ENCODE peak calls at places on chromosomes 7 and 10, in ten cellular contexts. A is type B pancreatic cell, Y is GM20000, M is AG09309, N is body of pancreas, U is epithelial cell of proximal tubule, F is cardiac muscle cell, G is Calu3, V is GM10248, H is nephron progenitor cell. Q is an unnamed sample.
A peak's percentile ranks its signal among the peaks of the same experiment; 100 is the strongest.

GRCh38 chr10:35007858-35008301 is 82.3 kb downstream of the CUL2 start:
- DNase-seq in A (no peak), Y (no peak), M (no peak), N (no peak), U (no peak), F (no peak), G (no peak), V (no peak), H (no peak), Q (no peak)

GRCh38 chr10:46268076-46268881 is 18.5 kb upstream of the ANTXRL start:
- DNase-seq in A (peak; percentile 45), Y (peak; percentile 47), M (no peak), N (no peak), U (no peak), F (no peak), G (no peak), V (peak; percentile 50), H (no peak), Q (peak; percentile 81)

GRCh38 chr10:22628309-22628708 is 86.1 kb downstream of the PIP4K2A start:
- DNase-seq in A (no peak), Y (no peak), M (no peak), N (no peak), U (no peak), F (no peak), G (no peak), V (no peak), H (no peak), Q (no peak)

GRCh38 chr7:78835896-78836295 is 617.6 kb downstream of the MAGI2 start:
- DNase-seq in A (no peak), Y (no peak), M (no peak), N (no peak), U (no peak), F (no peak), G (no peak), V (no peak), H (no peak), Q (no peak)

GRCh38 chr10:86687750-86688149 is 19.4 kb downstream of the LDB3 start:
- DNase-seq in A (no peak), Y (no peak), M (peak; percentile 51), N (no peak), U (no peak), F (peak; percentile 72), G (no peak), V (no peak), H (no peak), Q (no peak)

GRCh38 chr7:11706666-11707605 is 125.1 kb downstream of the THSD7A start:
- DNase-seq in A (no peak), Y (no peak), M (no peak), N (peak; percentile 45), U (peak; percentile 59), F (no peak), G (peak; percentile 59), V (no peak), H (no peak), Q (no peak)

GRCh38 chr10:74432841-74433594 is 282.0 kb downstream of the ADK start:
- DNase-seq in A (no peak), Y (no peak), M (peak; percentile 39), N (no peak), U (no peak), F (peak; percentile 25), G (no peak), V (no peak), H (no peak), Q (no peak)

GRCh38 chr7:123198111-123198510 is 1.7 kb downstream of the SLC13A1 start:
- DNase-seq in A (no peak), Y (no peak), M (no peak), N (no peak), U (no peak), F (no peak), G (no peak), V (no peak), H (no peak), Q (no peak)

GRCh38 chr10:31745612-31746376 is 182.8 kb downstream of the ARHGAP12 start:
- DNase-seq in A (no peak), Y (no peak), M (peak; percentile 82), N (no peak), U (peak; percentile 59), F (peak; percentile 63), G (no peak), V (no peak), H (no peak), Q (peak; percentile 74)

GRCh38 chr7:57867884-57868701 is 418.1 kb downstream of the ZNF716 start:
- DNase-seq in A (no peak), Y (peak; percentile 2), M (no peak), N (peak; percentile 57), U (no peak), F (peak; percentile 14), G (no peak), V (no peak), H (no peak), Q (no peak)

GRCh38 chr10:25083546-25084111 is 67.2 kb downstream of the THNSL1 start:
- DNase-seq in A (no peak), Y (no peak), M (no peak), N (no peak), U (no peak), F (no peak), G (no peak), V (no peak), H (no peak), Q (no peak)

GRCh38 chr10:5509691-5510090 is 10.3 kb upstream of the CALML5 start:
- DNase-seq in A (no peak), Y (no peak), M (no peak), N (no peak), U (no peak), F (no peak), G (no peak), V (no peak), H (no peak), Q (no peak)

GRCh38 chr7:151058766-151059361 is 525 bp upstream of the SLC4A2 start:
- DNase-seq in A (no peak), Y (peak; percentile 60), M (no peak), N (peak; percentile 23), U (no peak), F (peak; percentile 21), G (no peak), V (peak; percentile 41), H (no peak), Q (peak; percentile 40)

GRCh38 chr7:78279035-78279434 is 480.5 kb downstream of the PHTF2 start:
- DNase-seq in A (no peak), Y (no peak), M (no peak), N (no peak), U (peak; percentile 27), F (peak; percentile 54), G (no peak), V (no peak), H (no peak), Q (no peak)

GRCh38 chr10:3746634-3747033 is 38.4 kb downstream of the KLF6 start:
- DNase-seq in A (no peak), Y (no peak), M (no peak), N (no peak), U (no peak), F (no peak), G (no peak), V (no peak), H (no peak), Q (no peak)

GRCh38 chr7:149147072-149147729 is at the start of gene ZNF398:
- DNase-seq in A (peak; percentile 87), Y (peak; percentile 97), M (peak; percentile 23), N (peak; percentile 80), U (no peak), F (peak; percentile 86), G (peak; percentile 83), V (peak; percentile 93), H (peak; percentile 81), Q (peak; percentile 75)
- TF ChIP-seq CTCF in A (peak; percentile 96), Y (peak; percentile 78), M (peak; percentile 43), N (peak; percentile 55), U (peak; percentile 46), F (peak; percentile 39), G (peak; percentile 76), V (peak; percentile 60), H (peak; percentile 39), Q (peak; percentile 87)

DNA sequence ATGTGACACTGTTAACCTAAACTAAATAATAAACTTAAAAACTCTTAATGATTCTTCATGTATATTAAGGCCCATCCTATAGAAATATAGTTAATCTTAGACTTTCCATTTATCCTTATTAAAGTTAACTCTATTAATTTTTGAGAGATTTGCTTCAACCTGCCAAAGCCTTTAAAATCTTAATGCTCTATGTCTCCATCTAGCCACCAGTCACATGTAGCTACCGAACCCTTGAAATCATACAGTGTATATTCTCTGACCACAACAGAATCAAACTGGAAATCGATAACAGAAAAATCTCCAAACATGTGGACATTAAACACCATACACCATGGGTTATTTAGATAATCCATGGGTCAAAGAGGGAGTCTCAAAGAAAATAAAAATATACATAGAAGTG is 51.9 kb downstream of the ASZ1 start:
- DNase-seq in A (no peak), Y (no peak), M (no peak), N (no peak), U (no peak), F (peak; percentile 7), G (no peak), V (no peak), H (no peak), Q (no peak)
- TF ChIP-seq CTCF in A (no peak), Y (no peak), M (peak; percentile 42), N (no peak), U (peak; percentile 49), F (peak; percentile 30), G (peak; percentile 12), V (no peak), H (no peak), Q (no peak)

DNA sequence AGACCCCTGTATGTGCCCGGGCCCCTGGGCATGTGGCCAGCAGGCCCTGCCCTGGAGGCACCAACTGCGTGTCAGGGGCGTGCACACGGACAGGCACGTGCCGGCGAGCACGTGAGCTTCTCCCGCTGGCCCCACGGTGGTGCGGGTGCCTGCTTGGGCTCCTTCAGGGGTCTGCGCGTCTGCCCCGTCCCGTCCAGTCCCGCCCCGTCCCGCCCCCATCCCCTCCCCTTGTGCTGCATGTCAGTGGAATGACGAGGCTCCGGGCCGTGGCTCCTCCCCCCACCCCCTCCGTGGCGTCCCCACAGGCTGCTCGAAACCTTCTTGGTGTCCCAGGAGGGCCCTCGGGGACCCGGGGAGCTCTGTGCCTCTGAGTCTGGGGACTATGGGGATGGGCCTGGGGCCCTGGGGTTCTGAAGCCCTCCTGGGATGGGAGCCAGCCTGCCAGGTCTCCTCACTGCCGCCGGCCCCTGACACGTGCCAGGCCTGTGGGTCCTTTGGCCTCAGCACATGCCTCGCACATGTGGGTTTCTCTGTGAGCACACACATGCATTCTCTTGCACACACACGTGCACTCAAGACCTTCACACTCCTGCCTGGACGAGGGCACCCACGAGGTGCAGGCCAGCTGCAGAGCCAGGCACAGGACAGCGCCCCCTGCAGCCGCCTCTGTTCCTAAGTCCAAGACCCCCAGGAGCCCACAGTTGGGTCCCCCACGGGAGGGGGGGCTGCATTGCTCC is 27.5 kb upstream of the AMZ1 start:
- DNase-seq in A (no peak), Y (no peak), M (no peak), N (no peak), U (no peak), F (no peak), G (no peak), V (no peak), H (no peak), Q (peak; percentile 29)
- TF ChIP-seq CTCF in A (peak; percentile 52), Y (peak; percentile 13), M (peak; percentile 41), N (no peak), U (peak; percentile 57), F (peak; percentile 45), G (peak; percentile 51), V (no peak), H (peak; percentile 14), Q (peak; percentile 48)

DNA sequence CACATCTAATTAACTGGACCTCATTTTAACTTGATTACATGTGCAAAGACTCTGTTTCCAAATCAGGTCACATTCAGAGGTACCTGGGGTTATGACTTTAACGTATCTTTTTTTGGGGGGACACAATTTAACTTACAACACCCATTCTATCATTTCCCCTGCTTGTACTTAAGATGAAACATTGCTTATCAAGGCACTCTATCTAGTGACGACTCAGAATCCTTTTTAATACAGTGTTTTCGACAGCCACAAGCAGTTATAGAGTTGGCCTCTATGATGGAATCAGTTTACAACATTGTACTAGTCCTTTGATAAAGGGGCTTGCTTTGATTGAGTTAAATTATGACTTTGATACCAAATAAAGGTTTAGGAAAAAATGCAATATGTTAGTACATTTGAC is 22.7 kb downstream of the BBS9 start:
- DNase-seq in A (no peak), Y (no peak), M (no peak), N (no peak), U (no peak), F (no peak), G (no peak), V (no peak), H (no peak), Q (no peak)
- TF ChIP-seq CTCF in A (no peak), Y (no peak), M (no peak), N (no peak), U (no peak), F (no peak), G (no peak), V (no peak), H (no peak), Q (no peak)